ENCODE peak calls at places on chromosomes 12 and 14, in ten cellular contexts. E is cardiac muscle cell, G is cardiac fibroblast, O is AG09319, U is HFFc6, D is retinal pigment epithelial cell, N is mammary epithelial cell, F is fibroblast of lung, J is activated B cell treated with CpG ODN at 0.5 μM for 24 hours, Z is heart left ventricle. V is an unnamed sample.

GRCh38 chr12:26239508-26240328 is 44.3 kb downstream of the SSPN start:
- DNase-seq in E (no peak), G (peak), O (peak), U (peak), D (peak), N (peak), F (peak), J (no peak), Z (peak), V (peak)

GRCh38 chr14:73802431-73803188 is 49.0 kb upstream of the PTGR2 start:
- DNase-seq in E (no peak), G (no peak), O (no peak), U (no peak), D (no peak), N (peak), F (no peak), J (no peak), Z (no peak), V (no peak)

GRCh38 chr12:60172696-60173095 is 576.9 kb downstream of the SLC16A7 start:
- DNase-seq in E (no peak), G (no peak), O (no peak), U (no peak), D (no peak), N (no peak), F (no peak), J (no peak), Z (no peak), V (no peak)

GRCh38 chr12:79344855-79345840 is 345.6 kb downstream of the PAWR start:
- DNase-seq in E (peak), G (peak), O (no peak), U (no peak), D (no peak), N (peak), F (peak), J (no peak), Z (no peak), V (no peak)

GRCh38 chr12:4705824-4706223 is 14.4 kb upstream of the GALNT8 start:
- DNase-seq in E (no peak), G (no peak), O (no peak), U (no peak), D (no peak), N (no peak), F (no peak), J (no peak), Z (no peak), V (no peak)

GRCh38 chr12:89384050-89384749 is 31.9 kb upstream of the DUSP6 start:
- DNase-seq in E (peak), G (peak), O (peak), U (peak), D (no peak), N (peak), F (peak), J (no peak), Z (peak), V (no peak)

GRCh38 chr12:75854681-75855309 is 176.8 kb downstream of the PHLDA1 start:
- DNase-seq in E (no peak), G (peak), O (peak), U (peak), D (no peak), N (no peak), F (peak), J (no peak), Z (no peak), V (no peak)

GRCh38 chr14:20492486-20492885 is 12.9 kb upstream of the RNASE10 start:
- DNase-seq in E (no peak), G (no peak), O (no peak), U (no peak), D (no peak), N (no peak), F (peak), J (no peak), Z (no peak), V (no peak)

GRCh38 chr12:30980886-30981662 is 54.5 kb downstream of the TSPAN11 start:
- DNase-seq in E (peak), G (no peak), O (no peak), U (no peak), D (no peak), N (no peak), F (no peak), J (no peak), Z (peak), V (no peak)

GRCh38 chr12:115973968-115974765 is 303.3 kb downstream of the MED13L start:
- DNase-seq in E (no peak), G (peak), O (no peak), U (no peak), D (no peak), N (no peak), F (no peak), J (no peak), Z (no peak), V (no peak)

GRCh38 chr14:53925201-53925766 is 31.3 kb downstream of the BMP4 start:
- DNase-seq in E (no peak), G (no peak), O (peak), U (no peak), D (no peak), N (no peak), F (no peak), J (no peak), Z (no peak), V (no peak)

GRCh38 chr14:104596927-104597351 is 7.6 kb downstream of the TMEM179 start:
- DNase-seq in E (no peak), G (no peak), O (no peak), U (no peak), D (no peak), N (no peak), F (no peak), J (no peak), Z (no peak), V (no peak)

GRCh38 chr14:82642425-82642824 is 1108.8 kb upstream of the SEL1L start:
- DNase-seq in E (peak), G (no peak), O (no peak), U (no peak), D (no peak), N (no peak), F (no peak), J (no peak), Z (no peak), V (no peak)

GRCh38 chr14:99117671-99118045 is 154.3 kb downstream of the BCL11B start:
- DNase-seq in E (no peak), G (no peak), O (no peak), U (no peak), D (no peak), N (no peak), F (no peak), J (no peak), Z (no peak), V (no peak)

GRCh38 chr12:95102916-95103671 is 29.7 kb upstream of the NR2C1 start:
- DNase-seq in E (no peak), G (peak), O (peak), U (peak), D (peak), N (peak), F (peak), J (no peak), Z (no peak), V (peak)

GRCh38 chr14:73935666-73936065 is 14.2 kb downstream of the FAM161B start:
- DNase-seq in E (no peak), G (peak), O (no peak), U (no peak), D (no peak), N (no peak), F (no peak), J (no peak), Z (no peak), V (no peak)

GRCh38 chr12:64098709-64099354 is 123.3 kb downstream of the KICS2 start:
- DNase-seq in E (no peak), G (peak), O (peak), U (no peak), D (no peak), N (no peak), F (peak), J (no peak), Z (peak), V (no peak)

DNA sequence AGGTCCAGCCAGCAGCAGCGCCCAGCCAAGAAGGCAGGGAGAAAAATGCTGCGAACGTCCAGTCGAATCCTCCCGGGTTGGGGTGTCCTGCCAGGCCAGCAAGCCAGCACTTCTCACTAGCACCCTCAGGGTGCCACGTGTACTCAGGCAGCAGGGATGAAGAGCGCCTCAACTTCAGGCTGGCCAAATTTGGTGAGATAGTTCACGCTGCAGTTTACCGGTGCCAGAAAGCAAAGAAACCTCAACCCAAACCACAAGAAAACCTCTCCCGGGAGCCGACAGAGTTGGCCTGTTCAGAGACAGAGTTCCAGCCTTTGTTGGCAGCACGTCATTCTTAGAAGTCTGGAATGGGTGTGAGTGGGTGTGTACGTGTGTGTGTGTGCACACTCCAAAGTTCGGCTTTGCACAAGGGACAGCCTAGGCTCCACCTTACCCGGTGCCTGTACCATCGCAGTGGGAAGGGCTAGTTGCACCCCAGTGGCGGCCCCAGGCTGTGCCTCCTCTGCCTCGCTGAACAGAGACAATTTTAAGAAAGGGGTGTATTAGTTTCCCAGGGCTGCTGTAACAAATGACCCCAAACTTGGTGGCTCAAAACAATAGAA is 42.1 kb downstream of the ELK3 start:
- DNase-seq in E (no peak), G (peak), O (no peak), U (no peak), D (no peak), N (peak), F (peak), J (no peak), Z (peak), V (no peak)
- TF ChIP-seq CTCF in E (no peak), G (peak), O (no peak), U (no peak), D (no peak), N (no peak), F (no peak), J (no peak), Z (no peak), V (no peak)

GRCh38 chr14:70087380-70087697 is 101.4 kb downstream of the SLC8A3 start:
- DNase-seq in E (no peak), G (no peak), O (no peak), U (no peak), D (no peak), N (no peak), F (no peak), J (no peak), Z (no peak), V (no peak)

GRCh38 chr14:70084226-70084625 is 104.5 kb downstream of the SLC8A3 start:
- DNase-seq in E (no peak), G (no peak), O (no peak), U (no peak), D (no peak), N (no peak), F (no peak), J (no peak), Z (no peak), V (no peak)

GRCh38 chr14:70086685-70087379 is 101.9 kb downstream of the SLC8A3 start:
- DNase-seq in E (peak), G (peak), O (peak), U (peak), D (no peak), N (peak), F (peak), J (no peak), Z (no peak), V (no peak)
- TF ChIP-seq CTCF in E (peak), G (peak), O (peak), U (peak), D (peak), N (peak), F (peak), J (no peak), Z (peak), V (peak)

GRCh38 chr12:93390025-93390424 is 12.3 kb downstream of the NUDT4 start:
- DNase-seq in E (no peak), G (no peak), O (no peak), U (no peak), D (no peak), N (no peak), F (no peak), J (no peak), Z (no peak), V (no peak)
- TF ChIP-seq CTCF in E (no peak), G (no peak), O (no peak), U (no peak), D (no peak), N (no peak), F (no peak), J (no peak), Z (no peak), V (no peak)

DNA sequence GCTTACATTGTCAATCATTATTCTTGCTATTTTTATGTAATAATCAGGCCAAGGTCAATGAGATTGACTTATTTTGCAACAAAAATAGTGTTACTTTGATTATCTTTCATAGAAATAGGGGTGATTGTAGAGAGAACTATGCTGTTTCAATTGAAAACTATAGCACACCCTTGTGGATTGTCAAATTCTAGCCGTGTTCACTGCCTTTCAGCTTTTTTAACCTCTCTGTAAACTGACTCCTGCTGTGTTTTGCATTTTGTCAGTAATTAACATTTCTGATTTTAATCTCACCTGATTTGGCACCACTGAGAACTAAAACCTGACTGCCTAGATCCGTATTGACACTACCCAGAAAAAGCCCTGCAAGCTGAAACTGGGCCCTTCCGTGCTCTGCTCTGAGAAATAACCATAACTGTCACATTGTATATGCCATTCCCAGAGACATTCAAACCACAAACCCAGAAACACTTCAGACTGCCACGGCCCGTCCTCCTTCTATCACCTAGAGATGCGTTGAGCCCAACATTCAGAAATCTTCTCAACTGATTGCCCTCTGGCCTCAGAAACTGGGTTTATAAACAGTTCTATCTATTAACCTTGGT is 26.6 kb upstream of the ETV6 start:
- DNase-seq in E (peak), G (no peak), O (no peak), U (no peak), D (no peak), N (no peak), F (no peak), J (no peak), Z (no peak), V (no peak)
- TF ChIP-seq CTCF in E (peak), G (peak), O (peak), U (peak), D (peak), N (no peak), F (no peak), J (no peak), Z (no peak), V (peak)

DNA sequence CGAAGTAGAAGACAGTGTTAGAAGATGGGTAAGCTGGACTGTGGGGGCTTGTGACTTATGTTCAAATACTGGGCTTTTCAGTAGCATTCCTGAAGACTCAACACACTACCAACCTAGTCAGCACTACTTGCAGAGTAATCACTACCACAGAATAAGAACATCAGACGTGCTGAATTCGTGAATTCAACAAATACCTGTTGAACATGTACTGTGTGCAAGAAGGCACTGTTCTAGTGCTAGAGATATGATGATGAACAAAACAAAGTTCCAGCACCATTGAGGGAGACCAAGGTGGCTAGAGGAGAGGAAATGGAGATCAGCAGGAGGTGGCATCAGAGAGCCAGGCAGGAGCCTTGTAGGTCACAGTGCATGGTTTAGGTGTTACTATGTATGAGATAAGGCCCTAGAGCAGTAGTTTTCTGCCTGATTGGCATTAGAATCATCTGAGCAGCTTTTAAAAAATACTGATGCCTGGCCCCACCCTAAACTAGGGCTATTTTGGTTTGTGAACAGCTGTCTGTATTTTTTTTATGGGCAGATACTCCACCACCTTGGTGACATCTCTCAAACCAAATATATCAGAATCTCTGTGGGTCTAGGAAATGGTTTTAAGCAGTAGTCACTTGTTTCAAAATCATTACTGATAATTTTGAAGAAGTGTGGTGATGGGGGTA is 26.8 kb downstream of the FERMT2 start:
- DNase-seq in E (no peak), G (no peak), O (no peak), U (no peak), D (no peak), N (no peak), F (no peak), J (no peak), Z (no peak), V (no peak)
- TF ChIP-seq CTCF in E (no peak), G (no peak), O (no peak), U (no peak), D (no peak), N (no peak), F (no peak), J (no peak), Z (no peak), V (peak)

GRCh38 chr12:92108651-92109050 is 37.0 kb downstream of the BTG1 start:
- DNase-seq in E (peak), G (peak), O (peak), U (peak), D (no peak), N (no peak), F (peak), J (no peak), Z (peak), V (no peak)
- TF ChIP-seq CTCF in E (no peak), G (no peak), O (peak), U (no peak), D (no peak), N (no peak), F (no peak), J (no peak), Z (no peak), V (no peak)

DNA sequence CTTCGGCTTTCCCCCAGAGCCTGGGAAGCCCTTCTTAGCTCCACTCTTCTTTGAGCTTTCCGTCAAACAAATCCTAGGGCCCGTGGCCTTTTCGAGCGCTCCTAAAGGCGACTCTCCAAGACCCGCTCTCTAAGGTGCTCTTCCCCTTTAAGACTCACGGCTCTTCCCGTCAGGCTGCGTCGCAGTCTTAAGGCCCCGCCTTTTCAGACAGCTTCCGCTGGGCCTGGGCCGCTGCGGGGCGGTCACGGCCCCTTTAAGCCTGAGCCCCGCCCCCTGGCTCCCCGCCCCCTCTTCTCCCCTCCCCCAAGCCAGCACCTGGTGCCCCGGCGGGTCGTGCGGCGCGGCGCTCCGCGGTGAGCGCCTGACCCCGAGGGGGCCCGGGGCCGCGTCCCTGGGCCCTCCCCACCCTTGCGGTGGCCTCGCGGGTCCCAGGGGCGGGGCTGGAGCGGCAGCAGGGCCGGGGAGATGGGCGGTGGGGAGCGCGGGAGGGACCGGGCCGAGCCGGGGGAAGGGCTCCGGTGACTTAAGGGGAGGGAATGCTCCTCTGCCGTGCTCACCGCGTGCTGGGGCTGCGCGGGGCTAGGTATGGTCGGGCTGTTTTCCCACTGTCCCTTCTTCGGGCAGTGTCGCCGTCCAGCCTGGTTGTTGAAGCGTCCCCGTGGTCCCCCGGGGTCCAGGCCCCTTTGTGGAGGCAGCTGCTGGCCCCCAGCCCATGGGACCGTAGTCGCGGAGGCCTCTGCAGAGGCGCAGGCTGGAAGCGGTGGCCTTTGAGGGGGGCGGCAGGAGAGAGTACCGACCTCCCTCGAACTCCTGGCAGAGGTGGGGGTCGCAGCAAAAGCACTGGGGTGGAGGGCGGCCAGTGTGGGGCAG is at the start of gene PEX5:
- DNase-seq in E (peak), G (peak), O (peak), U (peak), D (peak), N (peak), F (peak), J (peak), Z (peak), V (peak)
- TF ChIP-seq CTCF in E (no peak), G (no peak), O (no peak), U (peak), D (no peak), N (no peak), F (no peak), J (no peak), Z (no peak), V (no peak)

DNA sequence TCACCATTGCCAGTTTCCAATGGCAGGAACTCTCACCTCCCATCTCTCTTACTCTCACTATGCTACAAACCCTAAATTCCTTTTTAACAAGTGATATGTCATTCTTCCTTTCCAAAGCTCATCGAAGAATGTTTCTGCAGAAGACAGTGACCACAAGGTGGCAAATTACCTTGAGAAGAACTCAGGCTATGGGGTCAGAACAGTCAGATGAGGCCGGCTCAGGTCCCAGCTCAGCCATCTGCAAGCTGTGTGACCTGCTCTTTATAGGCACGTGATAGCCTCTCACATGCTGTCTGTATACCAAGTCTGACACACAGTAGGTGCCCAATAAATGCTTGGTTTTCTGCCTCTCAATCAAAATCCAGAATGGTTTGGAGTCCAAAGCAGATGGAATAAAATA is 80.7 kb downstream of the FOXN3 start:
- DNase-seq in E (no peak), G (no peak), O (no peak), U (no peak), D (no peak), N (no peak), F (no peak), J (no peak), Z (no peak), V (no peak)
- TF ChIP-seq CTCF in E (no peak), G (no peak), O (no peak), U (no peak), D (no peak), N (no peak), F (no peak), J (no peak), Z (no peak), V (peak)

DNA sequence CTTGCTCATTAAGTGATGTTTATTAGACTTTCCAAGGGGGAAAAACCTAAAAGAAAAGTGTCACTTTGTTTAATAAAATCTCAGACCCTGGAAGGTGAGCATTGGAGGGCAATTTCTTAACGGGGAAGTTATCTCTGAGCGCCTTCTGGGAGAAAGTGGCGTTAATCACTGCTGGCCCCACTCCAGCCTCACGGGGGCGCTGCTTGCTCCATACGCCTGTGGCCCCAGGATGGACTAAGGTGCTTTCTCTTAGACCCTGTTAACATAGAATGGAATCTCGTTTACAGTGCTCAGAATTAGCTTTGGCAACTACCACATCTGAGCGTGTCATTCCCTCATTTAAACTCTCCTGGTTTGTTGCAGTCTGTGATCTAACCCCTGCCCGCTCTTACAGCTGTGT is 16.4 kb upstream of the PRIMA1 start:
- DNase-seq in E (no peak), G (no peak), O (no peak), U (no peak), D (no peak), N (no peak), F (no peak), J (no peak), Z (no peak), V (no peak)
- TF ChIP-seq CTCF in E (no peak), G (no peak), O (no peak), U (no peak), D (no peak), N (no peak), F (no peak), J (no peak), Z (no peak), V (no peak)

GRCh38 chr12:51083140-51083833 is at the start of gene CSRNP2:
- DNase-seq in E (peak), G (peak), O (peak), U (peak), D (peak), N (peak), F (peak), J (peak), Z (peak), V (peak)
- TF ChIP-seq CTCF in E (peak), G (no peak), O (no peak), U (peak), D (no peak), N (no peak), F (no peak), J (no peak), Z (no peak), V (no peak)